ENCODE peak calls at places on chromosomes 1 and 21, in eight cellular contexts. B is psoas muscle; P is transverse colon; S is Caco-2; C is thoracic aorta; L is naive thymus-derived CD4-positive, alpha-beta T cell; G is iPS DF 6.9; Q is OCI-LY7. F is an unnamed sample. For H3K4me1, the result is how much of the 10 kb centered on the place peaks cover.

GRCh38 chr21:35395728-35396127 is 346.6 kb upstream of the RUNX1 start:
- DNase-seq in B (no peak), P (no peak), S (no peak), C (no peak), L (no peak), G (no peak), Q (no peak), F (no peak)

GRCh38 chr1:205158048-205158616 is 36.4 kb upstream of the RBBP5 start:
- DNase-seq in B (no peak), P (no peak), S (no peak), C (no peak), L (no peak), G (no peak), Q (no peak), F (no peak)

GRCh38 chr1:2003564-2004131 is at the start of gene CFAP74:
- DNase-seq in B (no peak), P (no peak), S (peak), C (no peak), L (no peak), G (peak), Q (no peak), F (no peak)

GRCh38 chr21:35329940-35330670 is 281.0 kb upstream of the RUNX1 start:
- DNase-seq in B (no peak), P (no peak), S (no peak), C (no peak), L (no peak), G (no peak), Q (no peak), F (no peak)

GRCh38 chr21:15272591-15272990 is 207.8 kb upstream of the NRIP1 start:
- DNase-seq in B (no peak), P (no peak), S (no peak), C (no peak), L (no peak), G (no peak), Q (no peak), F (no peak)

GRCh38 chr1:229001467-229001866 is 266.2 kb downstream of the RHOU start:
- DNase-seq in B (no peak), P (no peak), S (no peak), C (no peak), L (no peak), G (no peak), Q (peak), F (no peak)

GRCh38 chr1:29256979-29257804 is 20.9 kb downstream of the PTPRU start:
- DNase-seq in B (no peak), P (no peak), S (no peak), C (no peak), L (no peak), G (no peak), Q (no peak), F (no peak)

GRCh38 chr1:230456478-230456877 is 30.3 kb upstream of the PGBD5 start:
- DNase-seq in B (no peak), P (no peak), S (no peak), C (no peak), L (no peak), G (no peak), Q (no peak), F (no peak)

GRCh38 chr1:118012725-118013124 is 83.2 kb downstream of the WDR3 start:
- DNase-seq in B (no peak), P (no peak), S (no peak), C (no peak), L (no peak), G (no peak), Q (no peak), F (no peak)

GRCh38 chr1:212702672-212703071 is 3.0 kb upstream of the BATF3 start:
- DNase-seq in B (no peak), P (no peak), S (no peak), C (no peak), L (no peak), G (no peak), Q (no peak), F (no peak)

GRCh38 chr1:153353226-153353947 is 4.3 kb upstream of the S100A9 start:
- DNase-seq in B (no peak), P (no peak), S (peak), C (no peak), L (no peak), G (peak), Q (peak), F (no peak)

GRCh38 chr21:45064618-45065399 is 9.6 kb upstream of the ADARB1 start:
- DNase-seq in B (no peak), P (no peak), S (no peak), C (no peak), L (no peak), G (no peak), Q (no peak), F (no peak)

GRCh38 chr1:31767225-31767624 is 3.1 kb upstream of the ADGRB2 start:
- DNase-seq in B (no peak), P (no peak), S (no peak), C (no peak), L (no peak), G (no peak), Q (no peak), F (no peak)

GRCh38 chr1:196558424-196558823 is 49.8 kb downstream of the KCNT2 start:
- DNase-seq in B (no peak), P (no peak), S (no peak), C (no peak), L (no peak), G (no peak), Q (no peak), F (no peak)

GRCh38 chr21:26491663-26492062 is 81.4 kb downstream of the CYYR1 start:
- DNase-seq in B (no peak), P (no peak), S (no peak), C (no peak), L (no peak), G (no peak), Q (no peak), F (no peak)

GRCh38 chr21:37370152-37371040 is 3.8 kb downstream of the DYRK1A start:
- DNase-seq in B (no peak), P (no peak), S (no peak), C (no peak), L (no peak), G (no peak), Q (peak), F (no peak)

GRCh38 chr1:31745071-31745897 is 18.9 kb downstream of the ADGRB2 start:
- DNase-seq in B (peak), P (peak), S (peak), C (no peak), L (peak), G (no peak), Q (peak), F (peak)

GRCh38 chr1:119626841-119627240 is 21.2 kb downstream of the ZNF697 start:
- DNase-seq in B (no peak), P (no peak), S (no peak), C (no peak), L (no peak), G (no peak), Q (no peak), F (no peak)

GRCh38 chr1:21670059-21670881 is 1.1 kb upstream of the RAP1GAP start:
- DNase-seq in B (no peak), P (no peak), S (no peak), C (no peak), L (no peak), G (no peak), Q (no peak), F (no peak)

GRCh38 chr1:154856049-154856448 is 14.0 kb downstream of the KCNN3 start:
- DNase-seq in B (no peak), P (no peak), S (no peak), C (no peak), L (no peak), G (no peak), Q (no peak), F (no peak)

GRCh38 chr1:32311709-32312393 is 20.0 kb downstream of the HDAC1 start:
- DNase-seq in B (no peak), P (no peak), S (no peak), C (no peak), L (no peak), G (no peak), Q (no peak), F (no peak)

GRCh38 chr1:175591083-175591743 is 152.2 kb downstream of the TNR start:
- DNase-seq in B (no peak), P (no peak), S (no peak), C (no peak), L (no peak), G (no peak), Q (no peak), F (no peak)

GRCh38 chr1:6625579-6626149 is 996 bp downstream of the THAP3 start:
- DNase-seq in B (no peak), P (peak), S (no peak), C (no peak), L (no peak), G (no peak), Q (peak), F (no peak)

GRCh38 chr1:188594542-188595235 is 1765.9 kb downstream of the PLA2G4A start:
- DNase-seq in B (no peak), P (no peak), S (no peak), C (no peak), L (no peak), G (no peak), Q (no peak), F (no peak)

GRCh38 chr1:151841141-151841540 is 1.5 kb upstream of the C2CD4D start:
- DNase-seq in B (no peak), P (no peak), S (no peak), C (no peak), L (no peak), G (no peak), Q (no peak), F (no peak)

GRCh38 chr21:19684328-19684727 is 1280.7 kb upstream of the TMPRSS15 start:
- DNase-seq in B (no peak), P (no peak), S (no peak), C (no peak), L (no peak), G (no peak), Q (no peak), F (no peak)

GRCh38 chr1:204777591-204777990 is 92.1 kb upstream of the LRRN2 start:
- DNase-seq in B (no peak), P (no peak), S (no peak), C (no peak), L (no peak), G (no peak), Q (no peak), F (no peak)

GRCh38 chr1:217088521-217089221 is 365.4 kb upstream of the ESRRG start:
- DNase-seq in B (no peak), P (no peak), S (no peak), C (no peak), L (no peak), G (no peak), Q (no peak), F (no peak)

GRCh38 chr1:33098371-33098770 is 17.4 kb downstream of the AZIN2 start:
- DNase-seq in B (no peak), P (no peak), S (no peak), C (no peak), L (no peak), G (no peak), Q (no peak), F (no peak)

GRCh38 chr21:26845066-26845749 is at the start of gene ADAMTS1:
- DNase-seq in B (peak), P (peak), S (no peak), C (peak), L (peak), G (no peak), Q (no peak), F (no peak)

GRCh38 chr1:164764333-164764732 is 205.3 kb downstream of the PBX1 start:
- DNase-seq in B (no peak), P (no peak), S (no peak), C (no peak), L (no peak), G (no peak), Q (no peak), F (no peak)
- H3K4me1 ChIP-seq in B (under half), P (under half), S (under half), C (half or more), L (under half), G (under half), Q (under half), F (under half)

DNA sequence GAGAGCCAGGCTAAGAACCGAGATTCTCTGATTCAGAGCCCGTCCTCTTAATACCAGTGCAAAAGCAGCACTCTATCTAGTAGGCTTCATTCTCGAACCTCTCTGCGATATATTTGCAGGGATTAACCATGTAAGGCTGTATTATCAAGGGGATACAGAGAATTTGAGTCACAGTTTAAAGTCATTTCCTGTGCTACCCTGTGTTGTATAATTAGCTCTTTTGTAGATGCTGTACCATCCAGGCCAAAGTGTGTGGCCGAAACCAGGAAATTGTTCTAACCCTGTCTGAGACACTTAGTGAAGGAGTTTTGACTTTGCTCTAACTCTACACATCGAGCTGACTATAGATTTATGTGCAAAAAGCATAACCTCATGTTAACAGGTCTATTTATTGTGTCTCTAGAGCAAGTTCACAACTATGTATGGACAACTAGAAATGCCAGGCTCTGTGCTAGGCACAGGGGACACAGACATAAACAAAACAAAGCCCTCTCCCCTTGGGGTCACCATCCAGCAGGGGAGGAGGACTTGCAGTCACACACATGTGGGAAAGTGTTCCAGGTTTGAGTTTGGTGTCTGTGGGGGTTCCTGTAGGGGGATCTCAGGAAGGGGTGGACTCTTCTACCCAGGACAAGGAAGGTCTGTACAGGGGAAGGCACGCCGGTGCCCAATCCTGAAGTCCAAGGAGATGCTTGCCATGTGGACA is 182.2 kb downstream of the DHRS3 start:
- DNase-seq in B (no peak), P (no peak), S (no peak), C (no peak), L (no peak), G (no peak), Q (peak), F (no peak)
- H3K4me1 ChIP-seq in B (under half), P (under half), S (under half), C (half or more), L (half or more), G (under half), Q (under half), F (under half)

DNA sequence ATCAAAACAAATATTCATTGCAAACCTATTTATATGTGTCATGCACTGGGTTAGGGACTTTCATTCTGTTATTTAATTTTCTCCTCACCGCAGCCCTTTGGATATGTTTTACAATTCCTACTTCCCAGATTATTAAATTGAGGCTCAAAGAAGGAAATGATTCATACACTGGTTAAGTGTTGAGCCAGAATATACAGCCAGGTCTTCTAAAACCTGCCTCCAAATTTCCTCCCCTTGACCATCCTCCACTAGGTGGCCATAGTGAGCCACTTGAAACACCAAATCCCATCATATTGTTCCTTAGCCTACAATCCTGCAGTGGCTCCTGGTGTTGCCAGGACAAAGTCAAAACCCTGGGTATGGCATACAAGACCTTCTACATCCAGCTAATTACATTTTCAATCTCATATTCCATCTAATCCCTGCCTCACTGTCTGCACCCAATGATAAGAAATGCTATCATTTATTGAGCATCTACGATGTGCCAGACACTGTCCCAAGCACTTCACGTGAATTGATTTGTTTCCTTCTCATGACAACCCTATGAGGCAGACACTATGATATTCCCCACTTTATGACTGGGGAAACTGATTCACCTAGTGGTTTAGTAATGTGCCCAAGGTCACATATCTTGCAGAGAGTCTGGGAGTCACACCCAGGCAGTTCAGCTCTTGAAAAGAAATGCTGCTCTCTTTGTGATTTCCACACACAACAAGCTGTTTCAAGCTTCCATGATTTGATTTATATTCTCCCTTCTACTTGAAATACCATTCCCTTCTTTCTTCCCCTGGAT is 23.6 kb upstream of the KIRREL1 start:
- DNase-seq in B (peak), P (peak), S (peak), C (peak), L (no peak), G (no peak), Q (peak), F (no peak)
- H3K4me1 ChIP-seq in B (under half), P (under half), S (under half), C (under half), L (under half), G (under half), Q (under half), F (under half)

DNA sequence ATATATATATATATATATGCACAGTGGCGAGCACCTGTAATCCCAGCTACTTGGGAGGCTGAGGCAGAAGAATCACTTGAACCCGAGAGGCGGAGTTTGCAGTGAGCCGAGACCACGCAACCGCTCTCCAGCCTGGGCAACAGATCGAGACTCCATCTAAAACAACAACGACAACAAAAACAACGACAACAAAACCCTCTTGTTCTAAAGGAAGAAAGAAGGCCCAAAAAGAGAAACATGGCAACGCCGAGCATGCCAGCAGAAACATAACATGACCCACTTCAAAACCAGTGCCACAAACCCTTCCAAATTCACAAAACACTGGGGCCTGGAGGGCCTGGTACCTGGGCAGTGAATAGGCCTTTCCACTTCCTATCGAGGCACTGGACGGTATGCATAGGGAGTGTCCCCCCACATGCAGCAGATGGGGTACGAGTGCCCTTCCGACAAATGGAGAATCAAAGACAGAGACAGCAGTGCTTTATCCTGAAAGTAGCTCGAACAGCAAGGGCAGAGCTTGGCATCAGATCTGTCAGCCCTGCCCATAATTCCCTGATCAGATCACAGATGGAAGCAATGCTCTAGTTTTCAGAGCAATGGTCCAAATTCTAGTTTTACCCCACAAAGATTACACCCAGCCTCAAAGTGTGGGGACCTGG is 52.0 kb downstream of the TOMM20 start:
- DNase-seq in B (no peak), P (no peak), S (no peak), C (no peak), L (no peak), G (no peak), Q (no peak), F (no peak)
- H3K4me1 ChIP-seq in B (half or more), P (half or more), S (half or more), C (half or more), L (under half), G (under half), Q (half or more), F (under half)

GRCh38 chr1:93619507-93620168 is 62.0 kb downstream of the BCAR3 start:
- DNase-seq in B (no peak), P (no peak), S (no peak), C (no peak), L (no peak), G (no peak), Q (peak), F (no peak)
- H3K4me1 ChIP-seq in B (under half), P (half or more), S (half or more), C (half or more), L (under half), G (under half), Q (under half), F (under half)

F was measured in effector memory CD4-positive, alpha-beta T cell.